ENCODE peak calls at places on chromosomes 3 and 15, in eight cellular contexts. I, O, E, Q, B, J, A and K are unnamed samples.
A peak's percentile ranks its signal among the peaks of the same experiment; 100 is the strongest.

GRCh38 chr15:29670945-29671307 is 151.3 kb downstream of the TJP1 start:
- DNase-seq in I (peak; percentile 16), E (peak; percentile 95), B (no peak), A (no peak), Q (no peak), O (no peak), J (peak; percentile 97), K (peak; percentile 84)

GRCh38 chr3:101170047-101170771 is 150.2 kb downstream of the IMPG2 start:
- DNase-seq in J (no peak), A (no peak), B (peak; percentile 66), Q (no peak), I (peak; percentile 40), O (no peak), E (no peak), K (no peak)

GRCh38 chr15:23866832-23867231 is 179.7 kb upstream of the NDN start:
- DNase-seq in I (peak; percentile 17), J (peak; percentile 21), O (no peak), A (no peak), Q (no peak), E (no peak), B (no peak), K (no peak)

GRCh38 chr3:15331606-15332404 is 581 bp downstream of the SH3BP5 start:
- DNase-seq in Q (peak; percentile 68), E (peak; percentile 20), O (peak; percentile 80), J (peak; percentile 19), B (peak; percentile 84), A (peak; percentile 80), I (peak; percentile 34), K (no peak)

GRCh38 chr15:52491460-52491859 is 37.2 kb downstream of the MYO5A start:
- DNase-seq in A (no peak), J (no peak), Q (no peak), I (no peak), B (no peak), E (no peak), O (no peak), K (no peak)

GRCh38 chr3:16203031-16203430 is 28.6 kb downstream of the GALNT15 start:
- DNase-seq in E (no peak), O (peak; percentile 9), J (no peak), I (peak; percentile 30), B (no peak), Q (no peak), A (no peak), K (peak; percentile 66)

GRCh38 chr3:170162630-170163029 is 18.9 kb downstream of the PHC3 start:
- DNase-seq in A (no peak), E (no peak), Q (no peak), O (no peak), B (no peak), I (no peak), J (no peak), K (no peak)

GRCh38 chr3:108602935-108603294 is 13.4 kb downstream of the DZIP3 start:
- DNase-seq in O (no peak), I (no peak), E (no peak), J (no peak), B (no peak), Q (no peak), A (no peak), K (no peak)

GRCh38 chr3:71210257-71211002 is 373.1 kb downstream of the FOXP1 start:
- DNase-seq in E (peak; percentile 55), I (peak; percentile 90), A (peak; percentile 84), J (peak; percentile 25), B (peak; percentile 88), Q (no peak), O (peak; percentile 74), K (no peak)

GRCh38 chr3:29486087-29486486 is 205.2 kb downstream of the RBMS3 start:
- DNase-seq in J (peak; percentile 13), O (no peak), I (peak; percentile 84), Q (no peak), A (no peak), B (no peak), E (no peak), K (peak; percentile 67)

GRCh38 chr3:138681463-138682215 is 73.1 kb downstream of the FAIM start:
- DNase-seq in O (no peak), A (no peak), I (no peak), B (no peak), Q (no peak), E (no peak), J (no peak), K (no peak)

GRCh38 chr3:49466047-49466446 is 4.0 kb upstream of the DAG1 start:
- DNase-seq in B (no peak), J (no peak), Q (no peak), A (no peak), I (no peak), O (no peak), E (no peak), K (no peak)

GRCh38 chr15:56241374-56242085 is 2.1 kb downstream of the RFX7 start:
- DNase-seq in O (no peak), I (peak; percentile 31), J (no peak), Q (no peak), E (no peak), B (no peak), A (no peak), K (no peak)

GRCh38 chr3:161020264-161020663 is 84.9 kb downstream of the B3GALNT1 start:
- DNase-seq in Q (no peak), I (no peak), J (no peak), O (no peak), B (no peak), A (no peak), E (no peak), K (no peak)

GRCh38 chr3:35635931-35636683 is 3.2 kb upstream of the ARPP21 start:
- DNase-seq in B (no peak), Q (no peak), J (no peak), E (no peak), O (no peak), A (no peak), I (no peak), K (no peak)

GRCh38 chr3:135788978-135789377 is 176.6 kb upstream of the PPP2R3A start:
- DNase-seq in I (no peak), J (no peak), O (no peak), A (no peak), Q (no peak), B (no peak), E (no peak), K (no peak)

GRCh38 chr3:100169186-100169585 is 54.9 kb upstream of the FILIP1L start:
- DNase-seq in Q (peak; percentile 36), O (no peak), J (no peak), E (no peak), B (no peak), A (no peak), I (no peak), K (no peak)

GRCh38 chr3:194985031-194985578 is 285.9 kb downstream of the XXYLT1 start:
- DNase-seq in A (peak; percentile 82), Q (peak; percentile 69), E (peak; percentile 66), B (peak; percentile 89), J (no peak), O (peak; percentile 86), I (peak; percentile 77), K (no peak)

GRCh38 chr15:97961067-97961954 is 808 bp downstream of the ARRDC4 start:
- DNase-seq in I (peak; percentile 25), A (peak; percentile 75), Q (peak; percentile 62), J (no peak), E (peak; percentile 69), O (peak; percentile 83), B (peak; percentile 89), K (peak; percentile 11)

GRCh38 chr15:74283366-74283765 is 47.2 kb downstream of the CCDC33 start:
- DNase-seq in E (no peak), O (no peak), I (no peak), A (no peak), Q (no peak), B (no peak), J (no peak), K (no peak)

GRCh38 chr3:159892171-159892791 is 96.4 kb upstream of the IL12A start:
- DNase-seq in O (no peak), I (no peak), J (no peak), Q (no peak), B (no peak), E (peak; percentile 22), A (no peak), K (no peak)
- H3K27ac ChIP-seq in O (no peak overlapping the region), I (no peak overlapping the region), J (no peak overlapping the region), Q (no peak overlapping the region), B (peak overlapping the region; percentile 26), E (no peak overlapping the region), A (no peak overlapping the region), K (no peak overlapping the region)

DNA sequence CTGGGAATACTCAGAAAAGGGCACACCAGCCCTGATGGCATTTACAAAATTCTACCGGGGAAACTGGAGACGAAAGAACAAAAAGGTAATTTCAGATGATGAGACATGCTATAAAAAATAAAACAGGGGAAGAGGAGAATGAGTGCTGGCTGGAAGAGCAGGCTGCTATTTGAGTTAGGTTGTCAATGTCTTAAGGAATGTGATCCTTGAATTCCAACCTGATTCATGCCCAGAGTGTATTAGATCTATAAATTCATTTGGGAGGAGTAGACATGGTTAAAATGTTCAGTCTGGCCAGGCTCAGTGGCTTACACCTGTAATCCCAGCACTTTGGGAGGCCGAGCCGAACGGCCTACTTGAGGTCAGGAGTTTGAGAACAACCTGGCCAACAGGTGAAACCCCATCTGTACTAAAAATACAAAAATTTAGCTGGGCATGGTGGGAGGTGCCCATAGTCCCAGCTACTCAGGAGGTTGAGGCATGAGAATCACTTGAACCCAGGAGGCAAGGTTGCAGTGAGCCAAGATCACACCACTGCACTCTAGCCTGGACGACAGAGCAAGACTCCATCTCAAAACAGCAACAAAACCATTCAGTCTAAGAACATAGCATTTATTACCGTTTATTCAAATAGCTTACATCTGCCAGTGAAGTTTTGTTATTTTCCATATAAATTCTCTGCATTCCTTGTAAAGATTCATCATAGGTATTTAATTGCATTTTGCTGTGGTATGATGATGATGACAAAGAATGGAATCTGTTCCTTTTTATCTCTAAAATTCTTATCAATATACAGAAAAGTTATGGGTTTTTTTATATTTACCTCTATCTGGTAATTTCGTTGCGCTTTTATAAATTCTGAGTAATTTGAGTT is 126.7 kb upstream of the NR2E3 start:
- DNase-seq in Q (no peak), O (no peak), E (no peak), I (no peak), B (no peak), A (no peak), J (no peak), K (no peak)
- H3K27ac ChIP-seq in Q (no peak overlapping the region), O (no peak overlapping the region), E (no peak overlapping the region), I (peak overlapping the region; percentile 5), B (no peak overlapping the region), A (no peak overlapping the region), J (peak overlapping the region; percentile 9), K (no peak overlapping the region)

GRCh38 chr3:13879946-13880810 is at the start of gene WNT7A:
- DNase-seq in B (peak; percentile 48), E (no peak), O (peak; percentile 56), J (peak; percentile 81), Q (no peak), I (no peak), A (peak; percentile 55), K (peak; percentile 79)
- H3K27ac ChIP-seq in B (no peak within 1 kb of the TSS), E (no peak within 1 kb of the TSS), O (no peak within 1 kb of the TSS), J (no peak within 1 kb of the TSS), Q (no peak within 1 kb of the TSS), I (no peak within 1 kb of the TSS), A (no peak within 1 kb of the TSS), K (peak within 1 kb of the TSS; percentile 58)

DNA sequence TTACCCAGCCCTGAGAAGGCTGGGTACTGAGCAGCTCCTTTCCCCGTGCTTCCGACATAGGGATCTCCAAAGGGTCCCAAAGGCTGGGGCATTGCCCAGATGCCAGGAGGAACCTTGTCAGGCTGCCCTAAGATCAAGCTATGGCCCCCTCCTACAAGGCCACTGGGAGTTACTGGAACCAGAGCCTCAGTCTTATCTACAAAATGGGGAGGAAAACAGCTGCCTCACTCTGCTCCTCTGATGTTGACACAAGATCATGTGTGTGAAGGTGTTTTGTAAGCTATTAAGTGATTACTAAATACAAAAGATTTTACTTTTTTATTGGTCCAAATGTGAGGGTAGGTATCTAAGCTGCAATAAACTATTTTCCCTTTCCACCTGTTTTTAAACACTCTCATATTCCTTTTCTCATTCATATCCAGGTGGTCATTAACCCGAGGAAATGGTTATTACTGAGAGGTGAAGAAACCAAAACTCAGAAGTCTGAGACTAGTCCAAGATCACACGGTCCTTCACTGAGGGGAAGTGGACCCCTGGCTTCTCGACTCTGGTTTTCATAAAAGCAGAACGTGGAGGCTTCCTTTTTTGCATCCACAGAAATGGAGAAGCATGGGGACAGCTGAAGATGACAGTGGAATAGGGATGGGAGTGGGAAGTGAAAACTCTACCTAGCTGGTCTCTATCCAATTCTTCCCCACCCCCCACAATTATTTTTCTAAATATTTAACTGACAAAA is 1.7 kb downstream of the ARPIN start:
- DNase-seq in B (no peak), O (no peak), J (no peak), Q (no peak), E (peak; percentile 65), I (no peak), A (no peak), K (no peak)
- H3K27ac ChIP-seq in B (peak overlapping the region; percentile 89), O (no peak overlapping the region), J (no peak overlapping the region), Q (no peak overlapping the region), E (peak overlapping the region; percentile 90), I (no peak overlapping the region), A (no peak overlapping the region), K (no peak overlapping the region)